ENCODE peak calls at places on chromosomes 16 and 17, in ten cellular contexts. One of them, this sample, is unnamed. For H3K4me1, the result is how much of the 10 kb centered on the place peaks cover.

GRCh38 chr17:56752263-56752662 is 81.5 kb downstream of the C17orf67 start:
- DNase-seq in esophagus squamous epithelium: no peak
- DNase-seq in fibroblast of lung: no peak
- DNase-seq in neural progenitor cell: no peak
- DNase-seq in stomach: no peak
- DNase-seq in A549: no peak
- DNase-seq in heart right ventricle: no peak
- DNase-seq in OCI-LY7: no peak
- DNase-seq in BE2C: no peak
- DNase-seq in mucosa of descending colon: no peak
- DNase-seq in this sample: peak

GRCh38 chr17:62193297-62193696 is 128.2 kb upstream of the MED13 start:
- DNase-seq in esophagus squamous epithelium: no peak
- DNase-seq in fibroblast of lung: no peak
- DNase-seq in neural progenitor cell: no peak
- DNase-seq in stomach: no peak
- DNase-seq in A549: no peak
- DNase-seq in heart right ventricle: no peak
- DNase-seq in OCI-LY7: no peak
- DNase-seq in BE2C: no peak
- DNase-seq in mucosa of descending colon: no peak
- DNase-seq in this sample: no peak

GRCh38 chr16:24645739-24646645 is 83.5 kb upstream of the TNRC6A start:
- DNase-seq in esophagus squamous epithelium: no peak
- DNase-seq in fibroblast of lung: peak
- DNase-seq in neural progenitor cell: no peak
- DNase-seq in stomach: no peak
- DNase-seq in A549: peak
- DNase-seq in heart right ventricle: no peak
- DNase-seq in OCI-LY7: no peak
- DNase-seq in BE2C: no peak
- DNase-seq in mucosa of descending colon: no peak
- DNase-seq in this sample: peak

GRCh38 chr16:73053379-73054130 is 5.6 kb upstream of the ZFHX3 start:
- DNase-seq in esophagus squamous epithelium: no peak
- DNase-seq in fibroblast of lung: peak
- DNase-seq in neural progenitor cell: no peak
- DNase-seq in stomach: no peak
- DNase-seq in A549: peak
- DNase-seq in heart right ventricle: no peak
- DNase-seq in OCI-LY7: no peak
- DNase-seq in BE2C: peak
- DNase-seq in mucosa of descending colon: no peak
- DNase-seq in this sample: peak

GRCh38 chr17:2289878-2290478 is 13.6 kb downstream of the SMG6 start:
- DNase-seq in esophagus squamous epithelium: no peak
- DNase-seq in fibroblast of lung: no peak
- DNase-seq in neural progenitor cell: no peak
- DNase-seq in stomach: no peak
- DNase-seq in A549: no peak
- DNase-seq in heart right ventricle: no peak
- DNase-seq in OCI-LY7: peak
- DNase-seq in BE2C: no peak
- DNase-seq in mucosa of descending colon: no peak
- DNase-seq in this sample: no peak

GRCh38 chr16:87067890-87068289 is 249.3 kb downstream of the C16orf95 start:
- DNase-seq in esophagus squamous epithelium: no peak
- DNase-seq in fibroblast of lung: no peak
- DNase-seq in neural progenitor cell: no peak
- DNase-seq in stomach: no peak
- DNase-seq in A549: no peak
- DNase-seq in heart right ventricle: no peak
- DNase-seq in OCI-LY7: no peak
- DNase-seq in BE2C: no peak
- DNase-seq in mucosa of descending colon: no peak
- DNase-seq in this sample: no peak

GRCh38 chr17:45088741-45089140 is 27.6 kb downstream of the NMT1 start:
- DNase-seq in esophagus squamous epithelium: no peak
- DNase-seq in fibroblast of lung: no peak
- DNase-seq in neural progenitor cell: no peak
- DNase-seq in stomach: no peak
- DNase-seq in A549: no peak
- DNase-seq in heart right ventricle: no peak
- DNase-seq in OCI-LY7: no peak
- DNase-seq in BE2C: no peak
- DNase-seq in mucosa of descending colon: no peak
- DNase-seq in this sample: no peak

GRCh38 chr17:28744104-28744801 is 442 bp downstream of the TRAF4 start:
- DNase-seq in esophagus squamous epithelium: no peak
- DNase-seq in fibroblast of lung: peak
- DNase-seq in neural progenitor cell: peak
- DNase-seq in stomach: peak
- DNase-seq in A549: peak
- DNase-seq in heart right ventricle: no peak
- DNase-seq in OCI-LY7: peak
- DNase-seq in BE2C: peak
- DNase-seq in mucosa of descending colon: peak
- DNase-seq in this sample: peak

GRCh38 chr17:28072935-28073533 is 30.6 kb downstream of the NLK start:
- DNase-seq in esophagus squamous epithelium: no peak
- DNase-seq in fibroblast of lung: no peak
- DNase-seq in neural progenitor cell: peak
- DNase-seq in stomach: no peak
- DNase-seq in A549: no peak
- DNase-seq in heart right ventricle: no peak
- DNase-seq in OCI-LY7: no peak
- DNase-seq in BE2C: no peak
- DNase-seq in mucosa of descending colon: no peak
- DNase-seq in this sample: no peak

GRCh38 chr17:43665038-43665386 is 3.3 kb upstream of the MEOX1 start:
- DNase-seq in esophagus squamous epithelium: no peak
- DNase-seq in fibroblast of lung: peak
- DNase-seq in neural progenitor cell: peak
- DNase-seq in stomach: no peak
- DNase-seq in A549: no peak
- DNase-seq in heart right ventricle: peak
- DNase-seq in OCI-LY7: no peak
- DNase-seq in BE2C: no peak
- DNase-seq in mucosa of descending colon: no peak
- DNase-seq in this sample: no peak

DNA sequence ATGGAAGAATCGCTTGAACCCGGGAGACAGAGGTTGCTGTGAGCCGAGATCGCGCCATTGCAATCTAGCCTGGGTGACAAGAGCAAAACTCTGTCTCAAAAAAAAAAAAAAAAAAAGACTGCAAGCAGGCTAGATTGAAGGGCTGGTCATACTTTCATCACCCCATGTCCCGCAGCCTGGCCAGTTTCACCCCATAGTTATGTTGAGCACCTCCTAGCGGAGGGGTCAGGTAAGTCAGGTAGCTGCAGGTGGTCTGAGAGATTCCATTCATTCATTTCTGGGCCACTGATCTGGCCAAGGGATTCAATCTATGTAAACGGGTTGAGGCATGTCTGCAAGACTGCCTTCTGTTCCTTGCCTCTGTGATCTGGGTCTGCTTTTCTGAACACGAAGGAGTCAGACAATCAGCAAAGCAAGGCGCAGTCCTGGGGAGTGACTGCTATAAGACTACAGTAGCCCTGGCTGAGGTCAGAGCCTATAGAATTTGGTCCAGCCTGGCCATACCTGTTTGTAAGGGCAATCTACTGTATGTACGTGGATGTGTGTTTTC is 23.6 kb upstream of the BPTF start:
- DNase-seq in esophagus squamous epithelium: no peak
- DNase-seq in fibroblast of lung: no peak
- DNase-seq in neural progenitor cell: no peak
- DNase-seq in stomach: no peak
- DNase-seq in A549: peak
- DNase-seq in heart right ventricle: no peak
- DNase-seq in OCI-LY7: no peak
- DNase-seq in BE2C: no peak
- DNase-seq in mucosa of descending colon: no peak
- DNase-seq in this sample: no peak
- TF ChIP-seq CTCF in esophagus squamous epithelium: no peak
- TF ChIP-seq CTCF in fibroblast of lung: no peak
- TF ChIP-seq CTCF in neural progenitor cell: peak
- TF ChIP-seq CTCF in stomach: no peak
- TF ChIP-seq CTCF in A549: no peak
- TF ChIP-seq CTCF in heart right ventricle: no peak
- TF ChIP-seq CTCF in OCI-LY7: peak
- TF ChIP-seq CTCF in BE2C: no peak
- TF ChIP-seq CTCF in mucosa of descending colon: no peak
- TF ChIP-seq CTCF in this sample: no peak

GRCh38 chr16:4320030-4320429 is 4.2 kb downstream of the GLIS2 start:
- DNase-seq in esophagus squamous epithelium: no peak
- DNase-seq in fibroblast of lung: no peak
- DNase-seq in neural progenitor cell: no peak
- DNase-seq in stomach: no peak
- DNase-seq in A549: no peak
- DNase-seq in heart right ventricle: no peak
- DNase-seq in OCI-LY7: no peak
- DNase-seq in BE2C: no peak
- DNase-seq in mucosa of descending colon: no peak
- DNase-seq in this sample: no peak

GRCh38 chr16:4317471-4318170 is 1.8 kb downstream of the GLIS2 start:
- DNase-seq in esophagus squamous epithelium: no peak
- DNase-seq in fibroblast of lung: peak
- DNase-seq in neural progenitor cell: peak
- DNase-seq in stomach: no peak
- DNase-seq in A549: peak
- DNase-seq in heart right ventricle: no peak
- DNase-seq in OCI-LY7: no peak
- DNase-seq in BE2C: no peak
- DNase-seq in mucosa of descending colon: no peak
- DNase-seq in this sample: no peak

GRCh38 chr16:4316732-4317461 is 1.0 kb downstream of the GLIS2 start:
- DNase-seq in esophagus squamous epithelium: no peak
- DNase-seq in fibroblast of lung: no peak
- DNase-seq in neural progenitor cell: no peak
- DNase-seq in stomach: peak
- DNase-seq in A549: peak
- DNase-seq in heart right ventricle: no peak
- DNase-seq in OCI-LY7: no peak
- DNase-seq in BE2C: no peak
- DNase-seq in mucosa of descending colon: no peak
- DNase-seq in this sample: no peak

GRCh38 chr16:4319454-4319853 is 3.6 kb downstream of the GLIS2 start:
- DNase-seq in esophagus squamous epithelium: no peak
- DNase-seq in fibroblast of lung: no peak
- DNase-seq in neural progenitor cell: no peak
- DNase-seq in stomach: peak
- DNase-seq in A549: no peak
- DNase-seq in heart right ventricle: no peak
- DNase-seq in OCI-LY7: peak
- DNase-seq in BE2C: no peak
- DNase-seq in mucosa of descending colon: no peak
- DNase-seq in this sample: no peak

DNA sequence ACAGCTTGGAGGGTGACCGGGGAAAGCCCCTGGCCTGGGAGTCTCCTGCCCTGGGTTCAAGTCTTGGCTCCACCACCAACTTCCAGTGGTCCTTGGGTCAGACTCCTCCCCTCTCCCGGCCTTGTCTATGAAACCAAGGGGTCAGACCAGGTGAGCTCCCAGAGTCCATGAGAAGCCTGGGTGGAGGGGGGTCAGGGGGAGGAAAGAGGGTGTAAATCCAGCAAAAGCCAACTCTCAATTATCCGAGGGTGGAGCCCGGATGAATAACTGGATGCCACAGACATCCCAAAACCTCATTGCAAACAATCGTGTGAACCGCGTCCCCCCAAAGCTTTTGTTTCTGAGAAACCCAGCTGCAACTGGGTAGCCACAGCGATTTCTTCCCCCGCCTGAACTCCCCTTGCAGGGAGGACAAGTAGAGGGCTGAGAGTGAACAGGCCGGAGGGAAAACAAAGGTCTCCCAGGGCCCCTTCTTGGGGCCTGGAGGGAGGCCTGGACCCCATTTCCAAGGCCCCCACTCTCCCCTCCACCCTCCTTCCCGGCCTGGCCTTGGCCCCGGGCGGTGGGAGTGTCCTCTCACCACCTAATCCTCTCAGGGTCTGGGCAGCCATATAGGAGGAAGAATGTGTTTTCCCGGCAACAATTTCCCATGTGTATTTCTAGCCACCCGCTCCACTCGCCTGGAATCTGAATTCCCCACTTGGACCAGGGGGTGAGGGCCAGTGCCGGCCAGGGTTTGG is 2.5 kb downstream of the GLIS2 start:
- DNase-seq in esophagus squamous epithelium: no peak
- DNase-seq in fibroblast of lung: peak
- DNase-seq in neural progenitor cell: peak
- DNase-seq in stomach: no peak
- DNase-seq in A549: no peak
- DNase-seq in heart right ventricle: no peak
- DNase-seq in OCI-LY7: no peak
- DNase-seq in BE2C: no peak
- DNase-seq in mucosa of descending colon: no peak
- DNase-seq in this sample: no peak
- H3K4me1 ChIP-seq in esophagus squamous epithelium: half or more
- H3K4me1 ChIP-seq in fibroblast of lung: under half
- H3K4me1 ChIP-seq in neural progenitor cell: under half
- H3K4me1 ChIP-seq in stomach: half or more
- H3K4me1 ChIP-seq in A549: half or more
- H3K4me1 ChIP-seq in heart right ventricle: half or more
- H3K4me1 ChIP-seq in OCI-LY7: under half
- H3K4me1 ChIP-seq in BE2C: under half
- H3K4me1 ChIP-seq in mucosa of descending colon: under half
- H3K4me1 ChIP-seq in this sample: under half

GRCh38 chr17:13256545-13256944 is 238.7 kb upstream of the ELAC2 start:
- DNase-seq in esophagus squamous epithelium: no peak
- DNase-seq in fibroblast of lung: no peak
- DNase-seq in neural progenitor cell: no peak
- DNase-seq in stomach: no peak
- DNase-seq in A549: peak
- DNase-seq in heart right ventricle: no peak
- DNase-seq in OCI-LY7: no peak
- DNase-seq in BE2C: no peak
- DNase-seq in mucosa of descending colon: no peak
- DNase-seq in this sample: no peak
- TF ChIP-seq CTCF in esophagus squamous epithelium: no peak
- TF ChIP-seq CTCF in fibroblast of lung: no peak
- TF ChIP-seq CTCF in neural progenitor cell: no peak
- TF ChIP-seq CTCF in stomach: no peak
- TF ChIP-seq CTCF in A549: no peak
- TF ChIP-seq CTCF in heart right ventricle: no peak
- TF ChIP-seq CTCF in OCI-LY7: no peak
- TF ChIP-seq CTCF in BE2C: no peak
- TF ChIP-seq CTCF in mucosa of descending colon: no peak
- TF ChIP-seq CTCF in this sample: no peak

DNA sequence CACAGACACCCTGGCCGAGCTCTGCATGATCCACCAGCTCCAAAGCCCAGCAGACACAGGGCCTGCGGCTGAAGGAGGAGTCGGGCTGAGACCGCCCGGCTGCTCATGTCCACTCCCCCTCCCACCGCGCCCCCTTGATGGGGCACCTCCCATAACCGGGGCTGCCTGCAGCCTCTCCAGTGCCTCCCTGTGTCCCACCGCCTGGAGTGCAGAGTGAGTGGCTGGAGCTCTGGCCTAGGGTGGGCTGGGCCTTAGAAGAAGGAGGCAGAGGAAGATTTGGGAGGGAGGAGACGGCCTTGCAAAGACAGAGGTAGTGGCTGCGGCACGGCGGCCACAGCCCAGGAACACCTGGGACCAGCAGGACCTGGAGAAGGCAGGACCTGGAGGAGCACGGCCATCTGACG is 4.0 kb downstream of the CBFA2T3 start:
- DNase-seq in esophagus squamous epithelium: no peak
- DNase-seq in fibroblast of lung: no peak
- DNase-seq in neural progenitor cell: peak
- DNase-seq in stomach: no peak
- DNase-seq in A549: no peak
- DNase-seq in heart right ventricle: no peak
- DNase-seq in OCI-LY7: no peak
- DNase-seq in BE2C: peak
- DNase-seq in mucosa of descending colon: no peak
- DNase-seq in this sample: no peak
- H3K4me1 ChIP-seq in esophagus squamous epithelium: under half
- H3K4me1 ChIP-seq in fibroblast of lung: under half
- H3K4me1 ChIP-seq in neural progenitor cell: under half
- H3K4me1 ChIP-seq in stomach: under half
- H3K4me1 ChIP-seq in A549: under half
- H3K4me1 ChIP-seq in heart right ventricle: under half
- H3K4me1 ChIP-seq in OCI-LY7: half or more
- H3K4me1 ChIP-seq in BE2C: under half
- H3K4me1 ChIP-seq in mucosa of descending colon: under half
- H3K4me1 ChIP-seq in this sample: under half

This sample was measured in A673.